ENCODE peak calls at places on chromosomes 2 and 18, in seven cellular contexts. D is left cardiac atrium; K is anterior cingulate cortex; Q is effector memory CD4-positive, alpha-beta T cell; E is type B pancreatic cell; J is A172; U is RPMI7951. S is an unnamed sample.

GRCh38 chr2:111196435-111196834 is 75.7 kb downstream of the BCL2L11 start:
- DNase-seq in D (no peak), K (no peak), Q (no peak), E (no peak), J (no peak), U (no peak), S (no peak)

GRCh38 chr2:200603972-200604371 is 18.2 kb downstream of the AOX1 start:
- DNase-seq in D (no peak), K (no peak), Q (no peak), E (no peak), J (peak), U (peak), S (no peak)

GRCh38 chr2:72539145-72539552 is 286.7 kb downstream of the EXOC6B start:
- DNase-seq in D (no peak), K (no peak), Q (no peak), E (no peak), J (peak), U (peak), S (no peak)

GRCh38 chr18:52465391-52465790 is 125.4 kb downstream of the DCC start:
- DNase-seq in D (no peak), K (no peak), Q (no peak), E (no peak), J (no peak), U (no peak), S (no peak)

GRCh38 chr2:118857677-118858484 is 10.4 kb upstream of the EN1 start:
- DNase-seq in D (no peak), K (no peak), Q (no peak), E (peak), J (no peak), U (no peak), S (no peak)

GRCh38 chr2:29323961-29324360 is 208.7 kb downstream of the CLIP4 start:
- DNase-seq in D (no peak), K (no peak), Q (no peak), E (no peak), J (no peak), U (peak), S (no peak)

GRCh38 chr2:16900405-16901025 is 234.9 kb upstream of the CYRIA start:
- DNase-seq in D (no peak), K (no peak), Q (no peak), E (no peak), J (peak), U (no peak), S (no peak)

GRCh38 chr2:168336786-168337388 is 89.5 kb upstream of the STK39 start:
- DNase-seq in D (no peak), K (no peak), Q (peak), E (no peak), J (peak), U (no peak), S (no peak)